ENCODE peak calls at places on chromosomes 6 and 20, in nine cellular contexts. Y is transverse colon, G is IMR-90, B is adrenal gland, E is fibroblast of lung, T is brain microvascular endothelial cell, K is thoracic aorta, J is heart right ventricle, H is lower lobe of right lung. Z is an unnamed sample.

GRCh38 chr6:125077453-125077852 is 76.1 kb upstream of the TPD52L1 start:
- DNase-seq in T (no peak), E (peak), H (no peak), Y (no peak), J (no peak), K (no peak), B (no peak), G (no peak), Z (no peak)

GRCh38 chr6:36504982-36505381 is 42.3 kb downstream of the STK38 start:
- DNase-seq in K (no peak), E (peak), J (no peak), Y (no peak), T (no peak), H (no peak), G (peak), B (no peak), Z (no peak)

GRCh38 chr6:32973934-32974333 is 5.5 kb downstream of the BRD2 start:
- DNase-seq in K (no peak), T (peak), B (no peak), Y (no peak), G (peak), H (no peak), J (no peak), E (peak), Z (no peak)

GRCh38 chr20:60249436-60249835 is 291.2 kb downstream of the CDH26 start:
- DNase-seq in H (no peak), B (peak), K (no peak), T (peak), J (no peak), G (peak), Y (no peak), E (peak), Z (no peak)

GRCh38 chr6:33696538-33697518 is 14.7 kb downstream of the UQCC2 start:
- DNase-seq in E (peak), G (peak), T (no peak), J (peak), K (no peak), Y (no peak), H (peak), B (peak), Z (no peak)

GRCh38 chr20:59777321-59777705 is 156.1 kb downstream of the SYCP2 start:
- DNase-seq in E (no peak), K (no peak), J (no peak), Y (peak), B (no peak), G (no peak), T (no peak), H (no peak), Z (no peak)

GRCh38 chr20:23350855-23351838 is 556 bp downstream of the NXT1 start:
- DNase-seq in B (peak), T (peak), G (peak), H (peak), J (peak), E (peak), K (no peak), Y (peak), Z (peak)

GRCh38 chr20:24164360-24164759 is 175.8 kb upstream of the GGTLC1 start:
- DNase-seq in H (no peak), B (no peak), G (no peak), T (peak), K (no peak), E (no peak), J (no peak), Y (no peak), Z (no peak)

GRCh38 chr6:127201321-127201720 is 65.3 kb upstream of the RNF146 start:
- DNase-seq in G (peak), H (no peak), E (peak), B (no peak), Y (no peak), T (peak), K (no peak), J (no peak), Z (no peak)

DNA sequence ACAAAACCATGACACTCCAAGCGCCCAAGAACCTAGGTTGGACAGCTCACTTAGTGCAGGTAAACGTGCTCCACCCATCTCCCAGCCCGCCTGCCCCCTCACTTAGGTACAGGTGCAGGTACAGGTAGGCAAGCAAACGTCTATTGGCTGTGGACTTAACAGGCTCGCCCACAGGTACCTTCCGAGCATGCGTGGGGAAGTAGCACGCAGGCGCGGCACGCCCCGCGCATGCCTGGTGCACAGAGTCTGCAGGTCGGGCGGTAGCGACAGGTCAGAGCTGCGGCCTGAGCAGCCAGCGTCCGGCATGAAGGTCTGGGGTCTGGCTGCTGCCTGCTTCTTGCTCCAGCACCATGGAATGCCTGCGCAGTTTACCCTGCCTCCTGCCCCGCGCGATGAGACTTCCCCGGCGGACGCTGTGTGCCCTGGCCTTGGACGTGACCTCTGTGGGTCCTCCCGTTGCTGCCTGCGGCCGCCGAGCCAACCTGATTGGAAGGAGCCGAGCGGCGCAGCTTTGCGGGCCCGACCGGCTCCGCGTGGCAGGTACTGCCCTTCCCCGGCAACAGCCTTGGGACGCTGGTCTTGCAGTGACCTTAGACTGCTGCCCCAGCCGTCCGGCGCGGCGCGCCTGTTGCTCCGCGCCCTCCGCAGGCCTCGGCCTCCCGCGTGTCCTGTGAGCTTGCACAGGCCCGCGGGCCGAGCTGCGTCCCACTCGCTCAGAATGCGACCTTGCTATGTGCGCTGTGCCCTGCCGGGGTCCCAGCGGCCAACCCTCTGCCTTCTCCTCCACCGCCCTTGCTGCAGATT is at the start of gene MRS2:
- DNase-seq in E (peak), J (peak), Y (peak), H (peak), G (peak), B (peak), K (peak), T (peak), Z (peak)
- H3K27ac ChIP-seq in E (peak), J (peak), Y (peak), H (peak), G (peak), B (peak), K (peak), T (peak), Z (peak)

GRCh38 chr6:39313526-39314272 is 520 bp downstream of the KCNK17 start:
- DNase-seq in E (no peak), G (no peak), K (no peak), J (no peak), B (no peak), Y (no peak), H (peak), T (no peak), Z (peak)
- H3K4me3 ChIP-seq in E (no peak), G (no peak), K (peak), J (peak), B (no peak), Y (peak), H (peak), T (no peak), Z (peak)

GRCh38 chr6:22099241-22099640 is 197.6 kb downstream of the PRL start:
- DNase-seq in T (no peak), Y (no peak), B (no peak), G (no peak), K (no peak), E (no peak), J (no peak), H (no peak), Z (no peak)
- H3K27ac ChIP-seq in T (no peak), Y (no peak), B (no peak), G (peak), K (no peak), E (no peak), J (no peak), H (no peak), Z (no peak)

GRCh38 chr6:56793938-56794337 is 151.2 kb upstream of the DST start:
- DNase-seq in B (no peak), J (no peak), G (no peak), T (no peak), E (no peak), H (no peak), K (no peak), Y (no peak), Z (no peak)

GRCh38 chr6:56799966-56800365 is 154.9 kb upstream of the BEND6 start:
- DNase-seq in T (no peak), E (peak), Y (no peak), B (no peak), K (no peak), H (no peak), J (no peak), G (no peak), Z (no peak)

GRCh38 chr6:56795852-56796532 is 153.3 kb upstream of the DST start:
- DNase-seq in T (no peak), E (peak), J (no peak), G (peak), H (no peak), Y (no peak), B (no peak), K (no peak), Z (no peak)

GRCh38 chr6:56794421-56794820 is 151.7 kb upstream of the DST start:
- DNase-seq in Y (no peak), T (no peak), K (no peak), G (no peak), J (no peak), H (no peak), B (no peak), E (peak), Z (no peak)

GRCh38 chr6:56798163-56798562 is 155.5 kb upstream of the DST start:
- DNase-seq in H (no peak), K (no peak), Y (no peak), T (peak), B (no peak), E (peak), J (no peak), G (peak), Z (no peak)
- H3K4me3 ChIP-seq in H (no peak), K (no peak), Y (no peak), T (no peak), B (no peak), E (no peak), J (no peak), G (no peak), Z (no peak)

Z was measured in pancreas.